ENCODE peak calls at places on chromosomes 3 and 15, in six cellular contexts. H is endothelial cell, O is astrocyte of the cerebellum, P is OCI-LY7, A is nephron progenitor cell, M is AG09319. U is an unnamed sample.

GRCh38 chr15:85751731-85752421 is 42.8 kb downstream of the KLHL25 start:
- DNase-seq in H (no peak), O (no peak), P (no peak), A (no peak), M (no peak), U (no peak)

GRCh38 chr3:14267976-14268375 is 89.4 kb downstream of the LSM3 start:
- DNase-seq in H (no peak), O (no peak), P (no peak), A (no peak), M (no peak), U (no peak)

GRCh38 chr15:25862087-25862468 is 1.0 kb downstream of the ATP10A start:
- DNase-seq in H (no peak), O (no peak), P (no peak), A (no peak), M (no peak), U (no peak)

GRCh38 chr3:32577621-32578556 is 7.2 kb upstream of the DYNC1LI1 start:
- DNase-seq in H (no peak), O (no peak), P (peak), A (no peak), M (no peak), U (no peak)

GRCh38 chr3:127676456-127676855 is 3.7 kb downstream of the ABTB1 start:
- DNase-seq in H (no peak), O (no peak), P (no peak), A (no peak), M (no peak), U (no peak)

GRCh38 chr3:42590989-42591756 is 513 bp downstream of the SS18L2 start:
- DNase-seq in H (peak), O (no peak), P (peak), A (peak), M (no peak), U (no peak)

GRCh38 chr15:74134387-74135027 is 4.1 kb downstream of the ISLR2 start:
- DNase-seq in H (peak), O (no peak), P (no peak), A (peak), M (no peak), U (no peak)

GRCh38 chr3:139935866-139936817 is 1.2 kb downstream of the CLSTN2 start:
- DNase-seq in H (peak), O (no peak), P (no peak), A (peak), M (no peak), U (no peak)

GRCh38 chr3:62312201-62312600 is 61.1 kb downstream of the FEZF2 start:
- DNase-seq in H (no peak), O (no peak), P (no peak), A (no peak), M (no peak), U (no peak)

GRCh38 chr3:14633819-14634424 is 17.6 kb upstream of the CCDC174 start:
- DNase-seq in H (peak), O (peak), P (peak), A (peak), M (no peak), U (no peak)

GRCh38 chr3:185283374-185283935 is 29.6 kb upstream of the EHHADH start:
- DNase-seq in H (no peak), O (no peak), P (no peak), A (no peak), M (no peak), U (no peak)

GRCh38 chr3:13420051-13420816 is at the start of gene NUP210:
- DNase-seq in H (peak), O (no peak), P (peak), A (peak), M (no peak), U (peak)

GRCh38 chr3:153315781-153316180 is 153.8 kb downstream of the RAP2B start:
- DNase-seq in H (no peak), O (no peak), P (no peak), A (no peak), M (peak), U (no peak)

GRCh38 chr15:64503197-64503596 is 42.8 kb downstream of the ZNF609 start:
- DNase-seq in H (peak), O (no peak), P (peak), A (peak), M (no peak), U (no peak)

GRCh38 chr15:73858062-73858461 is 15.3 kb upstream of the TBC1D21 start:
- DNase-seq in H (no peak), O (no peak), P (no peak), A (no peak), M (no peak), U (no peak)

GRCh38 chr3:27467545-27467944 is 16.6 kb downstream of the SLC4A7 start:
- DNase-seq in H (no peak), O (no peak), P (peak), A (no peak), M (no peak), U (no peak)

GRCh38 chr3:46565607-46566039 is 479 bp downstream of the LRRC2 start:
- DNase-seq in H (peak), O (no peak), P (no peak), A (peak), M (no peak), U (peak)
- TF ChIP-seq CTCF in H (no peak), O (no peak), P (no peak), A (no peak), M (no peak), U (peak)

GRCh38 chr15:80475572-80475971 is 71.4 kb downstream of the ARNT2 start:
- DNase-seq in H (no peak), O (no peak), P (no peak), A (no peak), M (no peak), U (no peak)
- TF ChIP-seq CTCF in H (peak), O (no peak), P (peak), A (peak), M (no peak), U (no peak)

GRCh38 chr3:78163379-78163778 is 1123.5 kb downstream of the ROBO2 start:
- DNase-seq in H (no peak), O (no peak), P (no peak), A (no peak), M (no peak), U (no peak)
- TF ChIP-seq CTCF in H (no peak), O (no peak), P (no peak), A (no peak), M (no peak), U (no peak)

DNA sequence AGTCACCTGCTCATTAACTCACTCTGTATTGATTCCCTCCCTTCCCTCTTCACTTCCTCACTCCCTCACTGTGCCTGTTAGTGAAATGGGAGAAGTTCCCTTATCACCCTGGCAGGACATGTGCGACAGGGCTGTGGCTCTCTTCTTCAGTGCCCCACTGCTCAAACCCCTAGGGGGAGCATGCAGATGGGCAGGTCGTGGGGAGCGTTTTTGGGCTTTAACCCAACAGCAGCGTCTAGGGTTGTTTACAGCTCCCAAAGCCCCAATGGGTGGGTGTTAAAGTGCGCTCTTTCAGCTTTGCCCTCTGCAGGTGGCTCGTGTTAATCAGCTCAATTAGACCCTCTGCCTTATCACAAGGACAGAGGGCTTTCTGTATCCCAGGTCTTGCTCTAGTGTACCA is 447.8 kb upstream of the PROK2 start:
- DNase-seq in H (no peak), O (no peak), P (peak), A (no peak), M (no peak), U (no peak)
- TF ChIP-seq CTCF in H (no peak), O (no peak), P (peak), A (no peak), M (no peak), U (no peak)

DNA sequence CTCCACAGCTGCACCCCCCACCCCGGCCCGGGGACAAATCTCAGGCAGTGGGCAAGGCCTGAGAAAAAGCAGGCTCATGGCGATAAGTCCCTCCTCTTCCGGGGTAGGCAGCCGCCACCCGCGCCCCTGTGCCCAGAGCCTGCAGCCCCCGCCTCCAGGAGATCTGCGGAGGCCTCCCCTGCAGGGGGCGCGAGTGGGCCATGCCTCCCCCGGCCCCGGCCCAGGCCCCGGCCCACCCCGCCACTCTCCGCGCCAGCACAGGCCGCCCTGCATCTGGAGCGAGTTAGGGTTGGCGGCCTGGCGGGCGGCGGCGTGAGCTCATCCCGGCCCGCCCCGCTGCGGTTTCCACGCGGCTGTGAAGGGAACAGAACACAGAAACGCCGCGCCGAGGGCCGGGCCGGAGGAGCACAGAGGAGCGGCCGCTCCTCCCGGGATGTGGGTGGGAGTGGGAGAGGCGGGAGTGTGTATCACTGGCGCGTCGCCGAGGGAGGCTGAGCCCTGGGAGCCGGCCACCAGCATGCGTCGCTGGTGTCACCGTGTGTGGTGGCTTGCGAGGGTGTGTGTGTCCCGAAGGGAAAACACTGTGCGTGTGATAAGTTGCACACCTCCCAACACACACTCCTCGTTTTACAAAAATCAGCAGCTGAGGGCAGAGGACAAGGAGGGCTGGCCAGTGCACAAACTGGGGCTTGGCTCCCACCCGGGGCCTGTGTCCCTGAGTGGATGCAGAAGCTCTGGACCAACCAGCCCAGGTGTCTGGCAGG is 17.2 kb downstream of the MYL3 start:
- DNase-seq in H (peak), O (peak), P (peak), A (peak), M (peak), U (peak)
- TF ChIP-seq CTCF in H (peak), O (peak), P (peak), A (peak), M (peak), U (peak)

DNA sequence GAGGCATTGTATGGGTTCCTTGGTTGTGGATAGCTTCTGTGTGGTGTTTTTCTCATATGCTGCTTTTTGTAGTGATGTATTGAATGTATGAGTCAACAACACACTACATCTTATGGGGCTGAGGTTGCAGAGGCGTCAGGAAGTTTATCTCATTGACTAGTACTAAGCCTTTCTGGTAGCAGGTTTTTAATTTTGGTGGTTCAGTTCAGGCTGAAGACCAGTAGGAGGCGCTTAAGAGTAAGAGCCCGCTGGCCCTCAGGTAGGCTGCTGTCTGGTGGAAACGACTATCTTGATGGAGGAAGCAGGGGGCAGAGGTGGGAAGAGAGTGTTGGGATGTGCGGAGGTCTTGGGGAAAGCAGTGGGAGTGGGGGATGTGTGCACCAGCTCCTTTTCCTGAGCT is 62.4 kb downstream of the RTP4 start:
- DNase-seq in H (no peak), O (no peak), P (no peak), A (no peak), M (no peak), U (no peak)
- TF ChIP-seq CTCF in H (no peak), O (no peak), P (peak), A (no peak), M (no peak), U (peak)

U was measured in H1.